ENCODE peak calls at places on chromosomes 3 and 15, in five cellular contexts. F, P, W, C and N are unnamed samples.

GRCh38 chr3:16385151-16385550 is 120.1 kb downstream of the OXNAD1 start:
- DNase-seq in W (no peak), P (no peak), C (no peak), F (no peak), N (no peak)

GRCh38 chr3:12192173-12192572 is 33.5 kb upstream of the TIMP4 start:
- DNase-seq in F (no peak), P (no peak), C (no peak), W (no peak), N (no peak)

GRCh38 chr3:169112153-169112892 is 551.2 kb downstream of the MECOM start:
- DNase-seq in F (no peak), P (no peak), W (no peak), C (no peak), N (no peak)

GRCh38 chr3:73552700-73553099 is 72.0 kb downstream of the PDZRN3 start:
- DNase-seq in P (no peak), F (no peak), C (no peak), W (no peak), N (no peak)

GRCh38 chr15:70826634-70827033 is 27.3 kb downstream of the LARP6 start:
- DNase-seq in F (no peak), P (no peak), C (no peak), W (no peak), N (no peak)

GRCh38 chr3:106215047-106215446 is 346.2 kb upstream of the CBLB start:
- DNase-seq in W (no peak), C (no peak), P (no peak), F (no peak), N (no peak)

GRCh38 chr3:65945480-65945879 is 93.2 kb downstream of the MAGI1 start:
- DNase-seq in F (no peak), C (no peak), W (no peak), P (peak; percentile 5), N (no peak)

GRCh38 chr15:85723960-85724945 is 70.5 kb downstream of the KLHL25 start:
- DNase-seq in W (no peak), C (no peak), F (no peak), P (no peak), N (no peak)

GRCh38 chr3:48565591-48566400 is 2.2 kb upstream of the UCN2 start:
- DNase-seq in C (no peak), W (no peak), P (no peak), F (no peak), N (no peak)

GRCh38 chr3:145188079-145188785 is 972.8 kb downstream of the PLOD2 start:
- DNase-seq in C (no peak), F (no peak), P (peak; percentile 43), W (no peak), N (no peak)

GRCh38 chr15:78811825-78812183 is 540 bp upstream of the ADAMTS7 start:
- DNase-seq in C (no peak), W (no peak), P (no peak), F (no peak), N (no peak)

GRCh38 chr3:130828931-130829574 is 64.8 kb upstream of the ATP2C1 start:
- DNase-seq in C (no peak), W (no peak), F (no peak), P (no peak), N (no peak)

GRCh38 chr3:181329024-181329423 is 339.5 kb upstream of the DNAJC19 start:
- DNase-seq in W (no peak), C (no peak), P (no peak), F (no peak), N (no peak)

GRCh38 chr3:13013595-13013993 is 59.6 kb downstream of the IQSEC1 start:
- DNase-seq in P (no peak), C (no peak), F (no peak), W (no peak), N (no peak)

GRCh38 chr15:33322091-33322490 is 11.3 kb downstream of the RYR3 start:
- DNase-seq in W (no peak), F (no peak), P (no peak), C (no peak), N (no peak)

GRCh38 chr3:156782921-156783320 is 43.2 kb upstream of the LEKR1 start:
- DNase-seq in P (no peak), W (no peak), C (no peak), F (no peak), N (no peak)

GRCh38 chr3:135237371-135237770 is 442.3 kb downstream of the EPHB1 start:
- DNase-seq in W (no peak), F (no peak), C (no peak), P (peak; percentile 77), N (no peak)

GRCh38 chr15:39623550-39623931 is 42.7 kb downstream of the THBS1 start:
- DNase-seq in W (no peak), F (peak; percentile 66), P (no peak), C (peak; percentile 10), N (peak; percentile 29)

GRCh38 chr3:13378155-13378554 is 42.0 kb downstream of the NUP210 start:
- DNase-seq in F (no peak), P (no peak), W (no peak), C (no peak), N (no peak)

GRCh38 chr3:35042210-35042960 is 596.9 kb upstream of the ARPP21 start:
- DNase-seq in W (no peak), F (no peak), C (no peak), P (no peak), N (no peak)

GRCh38 chr3:197297020-197297419 is 1.4 kb downstream of the DLG1 start:
- DNase-seq in F (no peak), W (no peak), P (no peak), C (peak; percentile 12), N (no peak)

GRCh38 chr15:96285306-96285705 is 45.2 kb upstream of the NR2F2 start:
- DNase-seq in W (peak; percentile 45), P (no peak), F (no peak), C (no peak), N (no peak)

GRCh38 chr15:22895465-22896190 is 57.2 kb downstream of the NIPA2 start:
- DNase-seq in F (no peak), C (no peak), P (peak; percentile 49), W (no peak), N (no peak)

GRCh38 chr15:50190723-50191122 is 8.7 kb downstream of the SLC27A2 start:
- DNase-seq in P (no peak), F (no peak), W (no peak), C (no peak), N (no peak)

DNA sequence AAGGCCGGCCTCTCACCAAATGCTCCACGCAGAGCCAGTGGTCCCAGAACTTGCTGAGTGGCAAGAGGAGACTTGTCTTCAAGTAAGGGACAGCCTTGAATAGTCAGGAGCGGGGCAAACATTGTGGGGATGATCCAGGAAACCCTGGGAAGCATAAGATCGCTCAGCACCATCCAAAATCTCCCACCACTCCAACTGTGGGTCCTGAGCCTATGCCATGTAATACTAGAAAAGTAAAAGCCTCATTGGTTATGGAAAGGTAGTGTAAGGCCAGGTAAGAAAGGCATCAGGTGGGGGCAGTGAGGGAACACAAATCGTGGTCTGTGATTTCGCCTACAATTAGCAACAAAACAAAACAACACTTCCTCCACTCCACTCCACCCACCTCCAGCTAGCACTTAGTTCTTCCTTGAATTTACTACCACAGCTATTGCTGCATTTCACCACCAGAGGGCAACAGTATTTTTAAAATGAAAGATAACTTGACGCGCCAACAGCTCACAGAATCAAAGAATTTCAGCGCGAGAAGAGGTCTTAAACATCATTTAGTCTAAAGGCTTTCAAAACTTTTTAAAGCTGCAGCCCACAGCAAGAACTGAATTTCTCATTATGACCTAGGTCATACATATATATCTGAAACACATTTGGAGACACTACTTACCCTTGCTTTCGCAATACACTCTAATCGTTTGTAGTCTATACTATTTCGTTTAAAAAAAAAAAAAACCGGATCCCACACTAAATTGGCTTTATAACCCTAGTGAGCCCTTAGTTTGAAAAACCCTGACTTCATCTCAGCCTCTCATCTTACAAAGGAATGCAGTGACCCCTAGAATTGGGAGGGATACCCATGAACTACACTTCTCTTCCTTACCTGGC is 4.5 kb downstream of the RARRES1 start:
- DNase-seq in P (peak; percentile 73), F (peak; percentile 51), W (peak; percentile 54), C (peak; percentile 68), N (no peak)
- H3K4me1 ChIP-seq in P (no peaks in the 10 kb centered on the region), F (peaks cover 19% of the 10 kb centered on the region), W (peaks cover 44% of the 10 kb centered on the region), C (peaks cover 9% of the 10 kb centered on the region), N (peaks cover 22% of the 10 kb centered on the region)

DNA sequence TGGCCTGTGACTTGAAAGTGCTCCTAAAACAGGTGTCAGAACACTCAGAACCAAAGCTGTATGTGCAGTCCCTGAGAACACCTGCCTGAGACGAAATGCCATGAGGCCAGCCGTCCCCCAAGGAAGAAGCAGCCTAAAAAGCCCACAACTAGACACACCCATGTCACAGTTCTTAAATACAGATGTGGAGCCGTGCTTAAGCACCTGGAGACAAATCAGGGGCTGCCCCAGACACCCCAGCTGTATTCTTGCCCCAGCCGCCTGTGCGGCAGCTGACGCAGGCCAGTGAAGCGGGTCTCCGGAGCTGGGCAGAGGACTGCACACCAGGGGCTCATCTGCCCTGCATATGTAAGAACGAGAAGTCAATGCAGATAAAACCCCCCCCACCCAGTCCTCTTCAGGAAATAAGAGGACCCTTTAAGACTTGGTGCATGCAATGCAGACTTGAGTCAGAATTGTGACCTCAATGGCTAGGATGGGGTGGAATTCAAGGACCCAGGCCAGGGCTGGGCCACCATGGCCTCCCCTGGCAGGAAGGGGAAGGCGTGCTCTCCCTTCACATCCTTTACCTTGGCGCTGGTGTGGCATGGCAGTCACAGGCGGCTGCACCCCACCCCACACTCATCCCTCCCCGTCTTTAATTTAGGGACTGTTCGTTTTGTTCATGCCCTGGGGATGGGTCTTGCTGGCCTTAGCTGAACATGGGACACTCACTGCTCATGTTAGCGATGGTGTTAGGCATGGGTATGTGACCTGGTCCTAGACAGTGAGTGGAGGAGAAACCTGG is 27.7 kb upstream of the PLXNA1 start:
- DNase-seq in C (peak; percentile 89), W (no peak), F (no peak), P (no peak), N (no peak)
- H3K4me3 ChIP-seq in C (no peak overlapping the region), W (no peak overlapping the region), F (no peak overlapping the region), P (no peak overlapping the region), N (no peak overlapping the region)

DNA sequence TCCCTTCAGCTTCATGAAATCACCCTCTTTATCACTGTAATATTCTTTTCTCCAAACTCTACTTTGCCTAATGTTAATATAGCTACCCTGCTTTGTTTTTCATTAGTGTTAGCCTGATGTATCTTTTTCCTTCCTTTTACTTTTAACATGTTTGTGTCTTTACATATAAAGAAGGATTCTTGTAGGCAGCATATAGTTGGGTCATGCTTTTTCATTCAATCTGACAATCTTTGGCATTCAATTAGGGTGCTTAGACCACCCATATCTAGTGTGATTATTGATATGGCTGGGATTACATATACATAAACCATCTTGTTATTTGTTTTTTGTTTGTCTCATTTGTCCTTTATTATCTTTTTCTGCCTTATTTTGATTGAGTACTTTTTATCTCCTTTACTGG is 34.9 kb upstream of the HEG1 start:
- DNase-seq in C (no peak), W (no peak), P (no peak), F (no peak), N (no peak)
- H3K36me3 ChIP-seq in C (no peaks in the 10 kb centered on the region), W (no peaks in the 10 kb centered on the region), P (no peaks in the 10 kb centered on the region), F (no peaks in the 10 kb centered on the region), N (no peaks in the 10 kb centered on the region)

GRCh38 chr3:60363817-60364216 is 887.4 kb downstream of the FHIT start:
- DNase-seq in C (no peak), W (no peak), F (no peak), P (no peak), N (no peak)

GRCh38 chr3:60364475-60364874 is 886.8 kb downstream of the FHIT start:
- DNase-seq in F (no peak), W (no peak), C (no peak), P (no peak), N (no peak)

GRCh38 chr3:60365360-60365759 is 885.9 kb downstream of the FHIT start:
- DNase-seq in F (no peak), P (no peak), W (no peak), C (no peak), N (no peak)

DNA sequence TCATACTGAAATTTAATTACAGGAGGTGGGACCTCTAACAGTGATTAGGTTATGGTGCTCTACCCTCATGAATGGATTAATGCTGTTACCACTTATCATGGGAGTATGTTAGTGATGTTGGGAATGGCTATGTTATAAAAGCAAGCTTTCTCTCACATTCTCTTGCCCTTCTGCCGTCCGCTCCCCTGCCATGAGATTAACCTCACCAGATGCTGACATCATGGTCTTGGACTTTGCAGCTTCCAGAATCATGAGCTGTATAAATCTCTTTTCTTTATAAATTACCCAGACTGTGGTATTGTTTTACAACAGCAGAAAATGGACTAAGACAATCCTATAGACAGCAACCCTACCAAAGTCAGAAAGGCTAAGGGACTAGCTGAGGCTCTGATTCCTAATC is 884.8 kb downstream of the FHIT start:
- DNase-seq in P (no peak), F (no peak), W (no peak), C (no peak), N (no peak)
- H3K4me1 ChIP-seq in P (no peaks in the 10 kb centered on the region), F (no peaks in the 10 kb centered on the region), W (no peaks in the 10 kb centered on the region), C (no peaks in the 10 kb centered on the region), N (no peaks in the 10 kb centered on the region)